ENCODE peak calls at places on chromosome 15, in seven cellular contexts. K is cardiac muscle cell; V is MCF 10A; R is T-helper 9 cell; A is CD4-positive, alpha-beta memory T cell; U is left lung; Y is sciatic nerve. C is an unnamed sample.

GRCh38 chr15:38226867-38227266 is 25.8 kb upstream of the SPRED1 start:
- DNase-seq in K (peak; percentile 85), Y (peak; percentile 61), A (no peak), R (no peak), V (peak; percentile 95), U (no peak), C (peak; percentile 95)

GRCh38 chr15:67149859-67150824 is 84.7 kb downstream of the SMAD3 start:
- DNase-seq in U (peak; percentile 72), K (peak; percentile 98), V (peak; percentile 97), R (peak; percentile 15), A (no peak), Y (peak; percentile 74), C (peak; percentile 97)

GRCh38 chr15:79007066-79007465 is 62.2 kb upstream of the CTSH start:
- DNase-seq in K (peak; percentile 71), U (no peak), V (peak; percentile 37), Y (no peak), R (no peak), A (no peak), C (peak; percentile 47)

GRCh38 chr15:91426412-91426811 is 326.4 kb downstream of the SV2B start:
- DNase-seq in A (peak; percentile 17), V (peak; percentile 33), K (no peak), U (no peak), R (no peak), Y (no peak), C (peak; percentile 87)

GRCh38 chr15:57878573-57878972 is 172.1 kb downstream of the POLR2M start:
- DNase-seq in V (no peak), R (no peak), K (no peak), U (no peak), Y (no peak), A (no peak), C (peak; percentile 33)

GRCh38 chr15:83112233-83112958 is 5.0 kb downstream of the TM6SF1 start:
- DNase-seq in Y (no peak), V (no peak), K (peak; percentile 53), A (no peak), U (no peak), R (no peak), C (no peak)

GRCh38 chr15:58454950-58455401 is 23.2 kb downstream of the LIPC start:
- DNase-seq in R (no peak), U (no peak), Y (no peak), V (no peak), A (no peak), K (peak; percentile 46), C (no peak)

GRCh38 chr15:66800584-66801235 is 98.7 kb downstream of the SMAD6 start:
- DNase-seq in R (no peak), V (no peak), A (no peak), Y (peak; percentile 47), K (no peak), U (no peak), C (no peak)

GRCh38 chr15:96343529-96344072 is 13.1 kb downstream of the NR2F2 start:
- DNase-seq in R (no peak), Y (peak; percentile 58), A (no peak), V (no peak), U (no peak), K (no peak), C (no peak)

GRCh38 chr15:65083262-65083701 is 6.7 kb downstream of the KBTBD13 start:
- DNase-seq in U (no peak), V (no peak), A (no peak), K (peak; percentile 58), Y (no peak), R (no peak), C (no peak)

GRCh38 chr15:65026756-65027155 is 2.7 kb downstream of the MTFMT start:
- DNase-seq in Y (no peak), R (no peak), U (no peak), V (no peak), A (no peak), K (no peak), C (no peak)

GRCh38 chr15:29090617-29091466 is 178.8 kb downstream of the NSMCE3 start:
- DNase-seq in Y (no peak), K (peak; percentile 39), V (peak; percentile 21), U (no peak), A (peak; percentile 31), R (peak; percentile 26), C (peak; percentile 17)

GRCh38 chr15:50330921-50331320 is 24.1 kb downstream of the GABPB1 start:
- DNase-seq in R (no peak), Y (no peak), V (no peak), K (peak; percentile 16), U (no peak), A (no peak), C (peak; percentile 17)

GRCh38 chr15:90095521-90095959 is 6.7 kb downstream of the IDH2 start:
- DNase-seq in V (no peak), K (no peak), A (no peak), U (no peak), R (no peak), Y (no peak), C (peak; percentile 29)

GRCh38 chr15:32730677-32731654 is 13.2 kb downstream of the GREM1 start:
- DNase-seq in Y (peak; percentile 58), U (peak; percentile 68), A (no peak), R (no peak), K (peak; percentile 56), V (peak; percentile 82), C (peak; percentile 91)

GRCh38 chr15:83285979-83286553 is 1.6 kb upstream of the BNC1 start:
- DNase-seq in U (no peak), K (peak; percentile 74), Y (no peak), V (peak; percentile 70), A (no peak), R (no peak), C (peak; percentile 78)

GRCh38 chr15:80459380-80459779 is 55.2 kb downstream of the ARNT2 start:
- DNase-seq in V (no peak), R (no peak), Y (no peak), K (no peak), A (no peak), U (no peak), C (no peak)

GRCh38 chr15:88985547-88986393 is 72.6 kb upstream of the MFGE8 start:
- DNase-seq in V (no peak), A (no peak), Y (no peak), U (no peak), R (no peak), K (no peak), C (no peak)

GRCh38 chr15:101128191-101128590 is 123.7 kb downstream of the CHSY1 start:
- DNase-seq in R (no peak), U (peak; percentile 34), A (no peak), V (peak; percentile 87), K (peak; percentile 95), Y (no peak), C (peak; percentile 94)

GRCh38 chr15:89828324-89829145 is 13.9 kb upstream of the ANPEP start:
- DNase-seq in A (no peak), R (no peak), U (peak; percentile 64), K (peak; percentile 74), V (peak; percentile 69), Y (peak; percentile 73), C (no peak)

GRCh38 chr15:85168642-85169173 is 187.1 kb downstream of the PDE8A start:
- DNase-seq in R (peak; percentile 20), A (peak; percentile 39), U (peak; percentile 44), Y (no peak), K (peak; percentile 21), V (peak; percentile 51), C (peak; percentile 73)

GRCh38 chr15:72782993-72783562 is 480 bp downstream of the ADPGK start:
- DNase-seq in Y (peak; percentile 82), R (no peak), U (peak; percentile 62), V (peak; percentile 54), K (peak; percentile 45), A (peak; percentile 59), C (no peak)

GRCh38 chr15:66386204-66387123 is at the start of gene MAP2K1:
- DNase-seq in A (peak; percentile 98), Y (peak; percentile 99), R (peak; percentile 98), K (peak; percentile 98), V (peak; percentile 97), U (peak; percentile 98), C (peak; percentile 97)

GRCh38 chr15:58771621-58772235 is 626 bp downstream of the MINDY2 start:
- DNase-seq in A (peak; percentile 19), U (peak; percentile 62), V (peak; percentile 30), K (no peak), R (peak; percentile 13), Y (peak; percentile 78), C (peak; percentile 43)

GRCh38 chr15:66293419-66294156 is at the start of gene DIS3L:
- DNase-seq in R (peak; percentile 43), K (peak; percentile 77), Y (peak; percentile 73), A (peak; percentile 72), U (peak; percentile 58), V (peak; percentile 70), C (peak; percentile 65)

GRCh38 chr15:46304320-46304719 is 669.5 kb downstream of the SQOR start:
- DNase-seq in K (no peak), U (no peak), R (no peak), Y (no peak), A (no peak), V (no peak), C (peak; percentile 2)

GRCh38 chr15:93298901-93299300 is 209.9 kb upstream of the RGMA start:
- DNase-seq in V (peak; percentile 96), A (no peak), Y (no peak), K (no peak), R (no peak), U (no peak), C (peak; percentile 45)

GRCh38 chr15:80007532-80007931 is 36.5 kb upstream of the BCL2A1 start:
- DNase-seq in A (no peak), K (no peak), V (no peak), Y (no peak), U (no peak), R (no peak), C (no peak)

GRCh38 chr15:45326280-45326679 is 52.1 kb downstream of the GATM start:
- DNase-seq in R (no peak), K (no peak), A (no peak), U (no peak), Y (no peak), V (no peak), C (no peak)

GRCh38 chr15:78790027-78790426 is 21.2 kb downstream of the ADAMTS7 start:
- DNase-seq in U (no peak), R (no peak), K (no peak), Y (no peak), A (no peak), V (no peak), C (no peak)

GRCh38 chr15:56150204-56150603 is 93.5 kb downstream of the RFX7 start:
- DNase-seq in U (no peak), K (no peak), R (no peak), A (no peak), Y (no peak), V (no peak), C (no peak)

GRCh38 chr15:81155375-81156218 is 21.5 kb downstream of the CFAP161 start:
- DNase-seq in U (no peak), R (no peak), V (peak; percentile 76), K (peak; percentile 84), A (peak; percentile 14), Y (no peak), C (peak; percentile 75)

GRCh38 chr15:34011476-34011875 is 27.5 kb downstream of the AVEN start:
- DNase-seq in V (no peak), K (no peak), Y (no peak), R (no peak), A (no peak), U (no peak), C (no peak)

GRCh38 chr15:43232289-43232874 is 11.6 kb upstream of the EPB42 start:
- DNase-seq in V (no peak), K (no peak), Y (no peak), R (no peak), A (no peak), U (no peak), C (peak; percentile 41)

GRCh38 chr15:24856397-24857093 is 98.2 kb upstream of the SNRPN start:
- DNase-seq in U (no peak), Y (no peak), A (no peak), K (peak; percentile 7), R (no peak), V (no peak), C (peak; percentile 33)

GRCh38 chr15:99981839-99982658 is 248.8 kb upstream of the LYSMD4 start:
- DNase-seq in V (no peak), U (no peak), K (no peak), Y (no peak), A (no peak), R (no peak), C (no peak)

GRCh38 chr15:82966671-82967071 is 14.2 kb upstream of the HOMER2 start:
- DNase-seq in R (no peak), Y (no peak), K (no peak), V (no peak), U (no peak), A (no peak), C (no peak)

GRCh38 chr15:84908564-84908963 is 24.1 kb downstream of the SLC28A1 start:
- DNase-seq in R (no peak), A (no peak), K (no peak), V (no peak), U (no peak), Y (no peak), C (no peak)